ENCODE peak calls at places on chromosomes 16 and 17, in four cellular contexts. K is GM12878, T is K562, B is HepG2. O is an unnamed sample.
A peak's percentile ranks its signal among the peaks of the same experiment; 100 is the strongest.

GRCh38 chr16:84613408-84614071 is 4.3 kb downstream of the COTL1 start:
- DNase-seq in K (no peak), T (no peak), B (no peak), O (no peak)

GRCh38 chr17:37432671-37433070 is 26.0 kb downstream of the TADA2A start:
- DNase-seq in K (no peak), T (no peak), B (no peak), O (no peak)

GRCh38 chr17:17751489-17751995 is 70.3 kb downstream of the RAI1 start:
- DNase-seq in K (no peak), T (peak; percentile 31), B (no peak), O (no peak)

GRCh38 chr17:50891577-50891989 is 25.4 kb upstream of the TOB1 start:
- DNase-seq in K (no peak), T (no peak), B (no peak), O (no peak)

GRCh38 chr17:41799366-41799765 is 12.4 kb downstream of the P3H4 start:
- DNase-seq in K (no peak), T (no peak), B (no peak), O (no peak)

GRCh38 chr16:53080345-53081031 is 25.7 kb downstream of the CHD9 start:
- DNase-seq in K (no peak), T (no peak), B (no peak), O (no peak)

GRCh38 chr16:63447121-63447520 is 1410.9 kb upstream of the CDH8 start:
- DNase-seq in K (no peak), T (no peak), B (no peak), O (no peak)

GRCh38 chr16:81216706-81217105 is 21.8 kb upstream of the BCO1 start:
- DNase-seq in K (no peak), T (no peak), B (no peak), O (no peak)

GRCh38 chr17:57357392-57357784 is 101.1 kb downstream of the MSI2 start:
- DNase-seq in K (no peak), T (no peak), B (no peak), O (no peak)

GRCh38 chr17:19386974-19387920 is at the start of gene MFAP4:
- DNase-seq in K (no peak), T (no peak), B (no peak), O (no peak)

GRCh38 chr17:15413101-15413750 is 54.2 kb downstream of the CDRT4 start:
- DNase-seq in K (no peak), T (no peak), B (no peak), O (no peak)

GRCh38 chr17:15412606-15413005 is 54.8 kb downstream of the CDRT4 start:
- DNase-seq in K (no peak), T (no peak), B (no peak), O (no peak)

GRCh38 chr17:15408803-15409202 is 58.6 kb downstream of the CDRT4 start:
- DNase-seq in K (no peak), T (no peak), B (no peak), O (no peak)

GRCh38 chr17:15411556-15412198 is 55.7 kb downstream of the CDRT4 start:
- DNase-seq in K (no peak), T (no peak), B (no peak), O (no peak)

DNA sequence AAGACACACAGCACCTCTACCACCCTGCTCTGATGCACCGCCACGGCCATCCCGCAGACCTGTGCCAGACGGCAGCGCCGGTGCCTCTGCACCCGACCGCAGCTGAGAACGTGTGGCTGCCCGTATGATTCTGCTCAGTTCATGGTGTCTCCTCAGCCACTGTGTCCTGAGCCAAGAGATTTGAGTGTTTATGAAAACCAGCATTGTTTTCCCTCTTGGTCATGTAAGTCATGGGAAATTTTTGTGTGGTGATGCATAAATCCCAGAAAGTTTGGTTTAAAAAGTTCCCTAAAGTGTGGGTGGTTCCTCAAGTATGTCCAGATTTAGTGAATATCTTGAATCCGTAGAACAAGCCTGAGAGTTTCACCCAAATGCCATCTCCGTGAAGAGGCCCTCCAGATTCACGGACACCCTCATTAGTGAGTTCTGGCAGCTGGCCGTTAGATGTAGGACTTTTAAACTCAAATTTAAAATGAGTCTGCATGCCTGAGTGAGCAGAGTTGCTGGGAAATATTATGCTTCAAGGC is 57.6 kb downstream of the CDRT4 start:
- DNase-seq in K (no peak), T (no peak), B (no peak), O (no peak)
- TF ChIP-seq FOXM1 in K (no peak), T (no peak), B (no peak), O (no peak)

GRCh38 chr16:67087291-67087690 is 22.4 kb upstream of the PHAF1 start:
- DNase-seq in K (no peak), T (no peak), B (no peak), O (no peak)

GRCh38 chr16:67089101-67089500 is 20.6 kb upstream of the PHAF1 start:
- DNase-seq in K (no peak), T (no peak), B (no peak), O (no peak)

GRCh38 chr16:67086829-67087228 is 22.9 kb upstream of the PHAF1 start:
- DNase-seq in K (no peak), T (no peak), B (no peak), O (no peak)

GRCh38 chr16:67088551-67088950 is 21.2 kb upstream of the PHAF1 start:
- DNase-seq in K (no peak), T (no peak), B (no peak), O (no peak)

GRCh38 chr16:67087803-67088202 is 21.9 kb upstream of the PHAF1 start:
- DNase-seq in K (no peak), T (no peak), B (no peak), O (no peak)
- TF ChIP-seq TARDBP in K (no peak), T (no peak), B (no peak), O (no peak)

GRCh38 chr17:231191-231965 is 49.9 kb upstream of the DOC2B start:
- DNase-seq in K (no peak), T (no peak), B (no peak), O (no peak)
- TF ChIP-seq FOXK2 in K (no peak), T (no peak), B (no peak), O (no peak)

GRCh38 chr16:20944861-20945390 is 44.4 kb downstream of the LYRM1 start:
- DNase-seq in K (no peak), T (peak; percentile 83), B (peak; percentile 35), O (no peak)
- TF ChIP-seq FOXM1 in K (no peak), T (no peak), B (no peak), O (no peak)

GRCh38 chr17:79923974-79924638 is 84.9 kb upstream of the CBX4 start:
- DNase-seq in K (no peak), T (peak; percentile 80), B (peak; percentile 67), O (peak; percentile 87)

GRCh38 chr17:79926308-79927135 is 87.3 kb upstream of the CBX4 start:
- DNase-seq in K (no peak), T (no peak), B (peak; percentile 97), O (no peak)

GRCh38 chr17:79924639-79924976 is 85.4 kb upstream of the CBX4 start:
- DNase-seq in K (no peak), T (no peak), B (no peak), O (no peak)

GRCh38 chr17:79926002-79926307 is 86.7 kb upstream of the CBX4 start:
- DNase-seq in K (no peak), T (no peak), B (no peak), O (no peak)

GRCh38 chr17:79925242-79925957 is 86.2 kb upstream of the CBX4 start:
- DNase-seq in K (no peak), T (no peak), B (no peak), O (no peak)
- TF ChIP-seq TARDBP in K (no peak), T (no peak), B (no peak), O (no peak)

DNA sequence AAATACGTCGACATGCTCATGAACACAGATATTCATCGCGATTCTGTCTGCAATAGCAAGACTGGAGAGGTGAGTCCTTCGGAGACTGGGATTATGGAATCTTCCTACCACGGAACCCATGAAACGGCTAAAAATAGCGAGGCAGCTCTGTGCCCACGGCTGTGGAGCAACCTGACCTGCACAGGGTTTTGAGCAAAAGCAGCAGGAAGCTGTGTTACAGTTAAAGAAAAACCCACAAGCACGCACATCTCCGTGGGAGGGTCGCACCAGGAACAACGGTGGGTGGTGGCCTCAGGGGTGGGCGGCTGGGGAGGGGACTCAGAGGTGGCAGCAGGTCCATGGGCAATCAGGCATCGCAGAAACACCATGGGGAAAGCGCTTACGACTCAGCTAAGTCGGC is 24.8 kb downstream of the SLC38A10 start:
- DNase-seq in K (no peak), T (no peak), B (no peak), O (no peak)
- TF ChIP-seq FOXK2 in K (no peak), T (no peak), B (no peak), O (no peak)

DNA sequence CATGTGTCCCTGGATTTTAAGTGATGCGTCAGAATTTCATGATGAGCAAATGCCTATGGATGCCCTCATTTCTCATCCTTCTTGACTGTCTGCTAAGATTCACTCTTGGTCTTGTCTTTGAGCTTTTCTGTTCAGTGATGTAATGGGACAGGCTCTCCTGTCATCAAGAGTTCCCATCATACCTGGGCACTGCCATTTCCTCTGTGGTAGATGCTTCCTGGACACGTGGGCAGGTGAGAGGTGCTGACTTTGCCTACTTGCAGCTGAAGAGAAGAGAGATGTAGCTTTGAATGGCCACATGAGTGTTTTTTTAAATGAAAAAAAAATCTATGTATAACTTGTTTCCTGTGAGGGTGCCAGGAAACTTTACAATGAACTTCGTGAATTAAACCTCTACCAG is 557.7 kb downstream of the MAF start:
- DNase-seq in K (no peak), T (no peak), B (no peak), O (no peak)
- TF ChIP-seq FOXM1 in K (no peak), T (no peak), B (no peak), O (no peak)

GRCh38 chr17:4206945-4207344 is 56.8 kb downstream of the ANKFY1 start:
- DNase-seq in K (no peak), T (peak; percentile 5), B (no peak), O (no peak)

GRCh38 chr17:4204676-4205075 is 59.1 kb downstream of the ANKFY1 start:
- DNase-seq in K (no peak), T (no peak), B (no peak), O (no peak)

GRCh38 chr17:4205917-4206316 is 57.9 kb downstream of the ANKFY1 start:
- DNase-seq in K (no peak), T (no peak), B (no peak), O (no peak)

GRCh38 chr17:4201231-4201630 is 58.2 kb downstream of the CYB5D2 start:
- DNase-seq in K (no peak), T (no peak), B (no peak), O (no peak)

DNA sequence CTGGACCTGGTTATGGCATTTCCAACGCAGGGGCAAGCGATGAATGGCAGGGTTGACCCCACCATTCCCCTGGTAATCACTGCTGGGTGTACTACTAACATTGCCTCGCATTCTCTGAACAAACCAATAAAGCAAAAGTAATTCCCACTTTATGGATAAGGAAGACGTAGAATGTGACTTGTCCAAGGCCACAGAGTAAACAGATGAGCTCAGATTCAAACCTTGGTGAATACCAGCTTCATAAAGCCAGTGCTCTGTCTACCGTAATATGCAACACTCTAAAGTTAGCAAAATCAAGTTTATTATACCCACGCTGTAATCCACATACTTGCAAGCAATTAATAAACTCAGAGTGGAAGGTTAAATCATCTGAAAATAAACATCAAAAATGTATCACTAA is 59.6 kb downstream of the ANKFY1 start:
- DNase-seq in K (no peak), T (no peak), B (no peak), O (no peak)
- TF ChIP-seq TARDBP in K (no peak), T (no peak), B (no peak), O (no peak)

GRCh38 chr17:62566996-62567578 is 60.4 kb upstream of the MRC2 start:
- DNase-seq in K (no peak), T (no peak), B (no peak), O (no peak)

GRCh38 chr17:62562656-62563055 is 64.8 kb upstream of the MRC2 start:
- DNase-seq in K (no peak), T (peak; percentile 9), B (peak; percentile 76), O (no peak)

GRCh38 chr17:62565817-62566216 is 61.7 kb upstream of the MRC2 start:
- DNase-seq in K (no peak), T (no peak), B (no peak), O (no peak)
- TF ChIP-seq FOXK2 in K (no peak), T (no peak), B (no peak), O (no peak)